ENCODE peak calls at places on chromosomes 4 and X, in six cellular contexts. Q is astrocyte of the spinal cord, T is cardiac fibroblast, Z is GM06990, E is dorsolateral prefrontal cortex, N is MM.1S. X is an unnamed sample.

GRCh38 chr4:146146918-146147317 is 28.6 kb upstream of the LSM6 start:
- DNase-seq in Q (no peak), T (no peak), Z (no peak), E (no peak), N (no peak), X (no peak)

GRCh38 chrX:103197721-103198306 is 17.1 kb upstream of the BEX4 start:
- DNase-seq in Q (peak; percentile 19), T (peak; percentile 28), Z (no peak), E (no peak), N (no peak), X (no peak)

GRCh38 chrX:40420899-40421729 is 159.7 kb upstream of the ATP6AP2 start:
- DNase-seq in Q (peak; percentile 71), T (peak; percentile 3), Z (peak; percentile 21), E (peak; percentile 71), N (no peak), X (no peak)

GRCh38 chrX:136694491-136695087 is 46.6 kb downstream of the CD40LG start:
- DNase-seq in Q (peak; percentile 57), T (peak; percentile 73), Z (peak; percentile 53), E (no peak), N (peak; percentile 79), X (peak; percentile 57)

GRCh38 chr4:13670456-13671150 is 43.1 kb upstream of the BOD1L1 start:
- DNase-seq in Q (no peak), T (peak; percentile 26), Z (no peak), E (no peak), N (no peak), X (no peak)

GRCh38 chrX:31130457-31131215 is 58.8 kb upstream of the FTHL17 start:
- DNase-seq in Q (no peak), T (peak; percentile 16), Z (no peak), E (no peak), N (no peak), X (no peak)

GRCh38 chr4:36771411-36772153 is 473.0 kb upstream of the NWD2 start:
- DNase-seq in Q (no peak), T (no peak), Z (no peak), E (no peak), N (peak; percentile 31), X (no peak)

GRCh38 chr4:187071896-187072295 is 348.2 kb upstream of the FAT1 start:
- DNase-seq in Q (no peak), T (no peak), Z (no peak), E (no peak), N (no peak), X (no peak)

GRCh38 chrX:63250253-63250868 is 100.8 kb downstream of the SPIN4 start:
- DNase-seq in Q (peak; percentile 73), T (peak; percentile 88), Z (peak; percentile 30), E (peak; percentile 9), N (peak; percentile 81), X (peak; percentile 24)

GRCh38 chr4:676871-677235 is 2.5 kb downstream of the MYL5 start:
- DNase-seq in Q (no peak), T (no peak), Z (no peak), E (no peak), N (no peak), X (no peak)

GRCh38 chr4:141416677-141417363 is 196.1 kb downstream of the ZNF330 start:
- DNase-seq in Q (peak; percentile 43), T (peak; percentile 50), Z (no peak), E (no peak), N (no peak), X (no peak)

GRCh38 chr4:5809216-5809776 is 83.6 kb downstream of the CRMP1 start:
- DNase-seq in Q (no peak), T (no peak), Z (no peak), E (peak; percentile 36), N (no peak), X (no peak)

GRCh38 chrX:112687189-112687691 is 7.5 kb upstream of the LHFPL1 start:
- DNase-seq in Q (no peak), T (peak; percentile 53), Z (no peak), E (no peak), N (no peak), X (no peak)

GRCh38 chrX:71928856-71929255 is 18.2 kb downstream of the NHSL2 start:
- DNase-seq in Q (no peak), T (no peak), Z (no peak), E (no peak), N (no peak), X (no peak)

GRCh38 chr4:185481390-185481789 is 9.9 kb upstream of the CCDC110 start:
- DNase-seq in Q (no peak), T (no peak), Z (no peak), E (no peak), N (no peak), X (no peak)

GRCh38 chrX:135973025-135973547 is 702 bp downstream of the MMGT1 start:
- DNase-seq in Q (peak; percentile 8), T (peak; percentile 42), Z (no peak), E (no peak), N (peak; percentile 32), X (no peak)

GRCh38 chr4:69156913-69157312 is 57.6 kb downstream of the UGT2B11 start:
- DNase-seq in Q (no peak), T (peak; percentile 22), Z (no peak), E (no peak), N (no peak), X (no peak)
- TF ChIP-seq CTCF in Q (peak; percentile 36), T (peak; percentile 56), Z (peak; percentile 40), E (peak; percentile 9), N (peak; percentile 26), X (no peak)

GRCh38 chrX:1394731-1395501 is 3.0 kb upstream of the SLC25A6 start:
- DNase-seq in Q (no peak), T (peak; percentile 28), Z (no peak), E (peak; percentile 7), N (no peak), X (no peak)

GRCh38 chrX:1397001-1397400 is 5.1 kb upstream of the SLC25A6 start:
- DNase-seq in Q (no peak), T (no peak), Z (no peak), E (no peak), N (no peak), X (no peak)

GRCh38 chrX:1395646-1396216 is 3.8 kb upstream of the SLC25A6 start:
- DNase-seq in Q (no peak), T (no peak), Z (no peak), E (peak; percentile 3), N (no peak), X (no peak)

GRCh38 chrX:1398431-1399340 is 6.8 kb upstream of the SLC25A6 start:
- DNase-seq in Q (no peak), T (no peak), Z (no peak), E (no peak), N (no peak), X (no peak)

GRCh38 chrX:1397441-1397840 is 5.5 kb upstream of the SLC25A6 start:
- DNase-seq in Q (no peak), T (no peak), Z (no peak), E (no peak), N (no peak), X (no peak)
- TF ChIP-seq CTCF in Q (no peak), T (no peak), Z (no peak), E (no peak), N (no peak), X (no peak)

DNA sequence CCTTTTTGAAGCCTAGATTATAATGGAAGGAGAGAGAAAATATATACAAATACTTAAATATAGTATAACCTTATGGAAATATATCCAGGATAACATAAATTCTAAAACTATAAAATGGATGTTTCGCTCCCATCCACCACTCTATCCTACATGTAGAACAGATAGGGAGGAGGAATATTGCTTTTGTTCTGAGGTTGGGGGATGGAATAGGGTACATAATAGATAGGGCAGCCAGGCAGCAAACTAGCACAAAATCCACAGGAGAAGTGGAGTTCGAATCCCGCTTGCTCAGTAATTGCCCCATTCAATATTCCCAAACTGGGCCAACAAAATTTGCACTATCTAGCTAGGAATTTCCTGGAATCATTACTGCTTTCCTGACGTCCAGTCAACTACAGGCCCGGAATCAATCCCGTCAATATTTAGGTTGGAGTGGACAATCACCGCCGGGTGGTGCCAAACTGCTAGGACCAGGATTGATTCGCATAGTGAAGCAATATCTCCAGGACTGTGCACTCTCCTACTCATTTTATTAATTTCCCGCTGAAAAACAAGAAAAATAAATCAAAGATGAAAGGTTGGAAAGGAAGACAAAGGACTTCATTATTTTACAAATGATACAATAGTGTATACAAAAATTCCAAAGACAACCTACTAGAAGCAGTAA is 40.4 kb upstream of the PAPSS1 start:
- DNase-seq in Q (no peak), T (peak; percentile 44), Z (no peak), E (no peak), N (no peak), X (no peak)
- TF ChIP-seq CTCF in Q (no peak), T (peak; percentile 30), Z (no peak), E (no peak), N (no peak), X (no peak)

DNA sequence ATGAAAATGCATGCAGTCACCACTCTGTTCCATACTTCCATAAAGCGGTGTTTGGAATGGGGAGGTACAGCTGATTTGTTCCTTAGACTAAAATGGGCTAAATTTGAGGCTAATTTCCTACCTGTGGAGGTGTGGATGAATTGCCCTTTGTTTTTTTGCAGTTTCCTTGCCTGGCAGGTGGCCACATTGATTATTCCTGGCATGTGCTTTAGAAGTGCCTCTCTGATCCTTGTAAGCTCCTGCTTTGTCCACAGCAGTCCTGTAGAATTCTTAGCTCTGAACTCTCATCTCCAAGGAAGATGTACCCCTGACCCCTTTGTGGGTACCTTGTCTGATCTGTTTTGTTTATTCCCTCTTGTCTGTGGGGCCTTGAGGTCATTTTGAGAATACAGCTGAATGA is 136.8 kb downstream of the ADGRL3 start:
- DNase-seq in Q (no peak), T (no peak), Z (no peak), E (no peak), N (no peak), X (no peak)
- TF ChIP-seq CTCF in Q (no peak), T (no peak), Z (no peak), E (no peak), N (no peak), X (no peak)

DNA sequence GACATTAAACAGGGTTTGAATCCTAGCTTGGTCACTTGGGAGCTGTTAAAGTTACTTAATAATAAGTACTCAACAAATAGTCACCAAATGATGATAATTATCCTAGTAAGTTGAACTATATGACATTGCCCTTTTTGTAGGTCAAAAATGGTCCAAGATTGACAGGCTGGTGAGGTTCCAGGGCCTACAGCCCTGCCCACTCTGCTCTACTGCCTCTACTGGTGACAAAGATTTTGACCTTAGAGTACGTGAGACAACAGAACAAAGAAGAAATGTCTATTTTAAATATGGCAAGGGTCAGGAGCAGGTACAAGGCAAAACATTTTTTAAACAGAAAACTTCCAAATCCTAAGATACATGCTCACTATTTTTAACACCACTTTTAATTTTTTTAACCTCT is 572 bp upstream of the SMPX start:
- DNase-seq in Q (no peak), T (no peak), Z (no peak), E (no peak), N (no peak), X (no peak)
- TF ChIP-seq CTCF in Q (no peak), T (no peak), Z (no peak), E (no peak), N (no peak), X (no peak)

DNA sequence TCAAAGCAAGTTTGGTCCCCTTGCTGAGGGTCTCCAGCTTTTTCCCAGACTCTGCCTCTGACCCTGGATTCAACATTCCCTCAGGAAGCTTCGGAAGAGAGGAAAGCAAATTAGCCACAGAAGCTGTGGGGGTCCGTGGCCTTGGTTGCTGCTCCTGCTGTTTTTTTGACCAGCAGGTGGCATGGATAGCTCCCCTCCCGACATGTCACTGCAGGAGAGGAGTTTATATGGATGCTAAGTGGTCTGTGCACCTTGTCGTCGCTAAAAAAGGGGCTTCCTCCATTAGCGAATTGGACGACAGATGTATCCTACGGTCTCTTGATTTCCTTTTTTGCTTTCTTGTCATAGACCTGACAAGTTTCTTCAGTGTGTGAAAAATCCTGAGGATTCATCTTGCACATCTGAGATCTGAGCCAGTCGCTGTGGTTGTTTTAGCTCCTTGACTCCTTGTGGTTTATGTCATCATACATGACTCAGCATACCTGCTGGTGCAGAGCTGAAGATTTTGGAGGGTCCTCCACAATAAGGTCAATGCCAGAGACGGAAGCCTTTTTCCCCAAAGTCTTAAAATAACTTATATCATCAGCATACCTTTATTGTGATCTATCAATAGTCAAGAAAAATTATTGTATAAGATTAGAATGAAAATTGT is 70.2 kb downstream of the CD38 start:
- DNase-seq in Q (peak; percentile 9), T (no peak), Z (no peak), E (no peak), N (no peak), X (no peak)
- TF ChIP-seq CTCF in Q (no peak), T (no peak), Z (peak; percentile 10), E (no peak), N (no peak), X (no peak)

X was measured in GM13976.